ENCODE peak calls at places on chromosomes 1 and 21, in six cellular contexts. Z is hepatocyte, J is right atrium auricular region, A is SK-N-SH, Y is RWPE1, V is body of pancreas. K is an unnamed sample.

GRCh38 chr1:227934476-227935313 is 13.0 kb downstream of the WNT9A start:
- DNase-seq in A (no peak), V (peak), Z (peak), J (peak), Y (peak), K (no peak)

GRCh38 chr1:107776898-107777663 is 187.9 kb downstream of the VAV3 start:
- DNase-seq in V (no peak), A (no peak), Z (no peak), Y (no peak), J (no peak), K (no peak)

GRCh38 chr1:159996653-159997052 is 35.1 kb downstream of the PIGM start:
- DNase-seq in V (no peak), Z (no peak), A (no peak), J (no peak), Y (peak), K (peak)

GRCh38 chr1:162561616-162562451 is at the start of gene UAP1:
- DNase-seq in Y (peak), Z (no peak), A (no peak), V (peak), J (no peak), K (no peak)

GRCh38 chr1:167052389-167052788 is 37.8 kb downstream of the GPA33 start:
- DNase-seq in Y (peak), Z (peak), A (peak), V (no peak), J (no peak), K (peak)

GRCh38 chr21:31201548-31201947 is 142.5 kb downstream of the TIAM1 start:
- DNase-seq in A (no peak), Y (no peak), Z (no peak), V (peak), J (peak), K (peak)

GRCh38 chr1:28971980-28972771 is 57.8 kb downstream of the EPB41 start:
- DNase-seq in A (no peak), Z (peak), J (no peak), Y (peak), V (peak), K (peak)

GRCh38 chr21:36005018-36005417 is 55.3 kb downstream of the SETD4 start:
- DNase-seq in J (no peak), Y (no peak), Z (no peak), A (no peak), V (no peak), K (no peak)

GRCh38 chr21:38833122-38833521 is 27.4 kb downstream of the ETS2 start:
- DNase-seq in Z (no peak), J (no peak), V (no peak), A (no peak), Y (no peak), K (no peak)

GRCh38 chr1:15952317-15953258 is 23.3 kb downstream of the ZBTB17 start:
- DNase-seq in Z (peak), J (no peak), V (no peak), A (no peak), Y (peak), K (peak)

GRCh38 chr1:205775015-205775716 is at the start of gene RAB29:
- DNase-seq in V (peak), Y (peak), A (peak), Z (peak), J (peak), K (peak)

GRCh38 chr1:177849130-177849529 is 120.7 kb downstream of the SEC16B start:
- DNase-seq in V (no peak), Y (no peak), Z (no peak), J (no peak), A (no peak), K (no peak)

GRCh38 chr1:33634806-33635205 is 162.4 kb downstream of the ZSCAN20 start:
- DNase-seq in A (peak), J (no peak), V (peak), Z (peak), Y (peak), K (peak)

GRCh38 chr21:14613496-14613895 is 67.4 kb upstream of the SAMSN1 start:
- DNase-seq in J (no peak), A (no peak), Z (no peak), Y (no peak), V (no peak), K (no peak)

GRCh38 chr1:7407547-7407895 is 363.6 kb upstream of the VAMP3 start:
- DNase-seq in J (peak), V (no peak), Y (no peak), A (no peak), Z (no peak), K (no peak)

GRCh38 chr1:25566730-25567341 is 23.4 kb downstream of the LDLRAP1 start:
- DNase-seq in A (peak), Y (no peak), J (no peak), Z (peak), V (no peak), K (peak)

GRCh38 chr1:156122519-156123355 is 8.2 kb downstream of the LMNA start:
- DNase-seq in Y (no peak), A (no peak), Z (peak), J (peak), V (peak), K (peak)

GRCh38 chr1:224736619-224737352 is 120.7 kb downstream of the CNIH3 start:
- DNase-seq in J (peak), Y (no peak), A (no peak), Z (peak), V (peak), K (no peak)

GRCh38 chr1:180123463-180123936 is 31.2 kb upstream of the QSOX1 start:
- DNase-seq in J (no peak), Z (no peak), Y (peak), A (no peak), V (no peak), K (peak)

DNA sequence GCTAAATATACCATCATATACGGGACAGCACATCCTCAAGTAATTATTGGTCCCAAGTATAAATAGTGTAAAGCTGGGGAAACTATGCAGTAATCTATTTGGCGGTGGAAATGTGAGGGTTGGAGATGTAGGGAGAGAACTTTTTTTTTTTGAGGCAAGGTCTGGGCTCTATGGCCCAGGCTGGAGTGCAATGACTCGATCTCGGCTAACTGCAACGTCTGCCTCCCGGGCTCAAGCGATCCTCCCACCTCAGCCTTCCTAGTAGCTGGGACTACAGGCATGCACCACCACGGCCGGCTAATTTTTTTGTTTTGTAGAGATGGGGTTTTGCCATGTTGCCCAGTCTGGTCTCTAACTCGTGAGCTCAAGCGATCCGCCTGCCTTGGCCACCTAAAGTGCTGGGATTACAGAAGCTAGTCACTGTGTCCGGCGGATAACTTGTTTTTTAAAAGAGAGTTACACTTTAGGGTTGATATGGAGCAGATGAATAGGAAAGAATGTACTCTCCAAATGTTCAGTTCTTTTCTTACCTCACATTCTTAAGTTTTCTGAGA is 1.9 kb downstream of the IFT25 start:
- DNase-seq in J (no peak), A (no peak), V (no peak), Z (no peak), Y (no peak), K (no peak)
- H3K27ac ChIP-seq in J (no peak), A (no peak), V (no peak), Z (no peak), Y (no peak), K (no peak)

DNA sequence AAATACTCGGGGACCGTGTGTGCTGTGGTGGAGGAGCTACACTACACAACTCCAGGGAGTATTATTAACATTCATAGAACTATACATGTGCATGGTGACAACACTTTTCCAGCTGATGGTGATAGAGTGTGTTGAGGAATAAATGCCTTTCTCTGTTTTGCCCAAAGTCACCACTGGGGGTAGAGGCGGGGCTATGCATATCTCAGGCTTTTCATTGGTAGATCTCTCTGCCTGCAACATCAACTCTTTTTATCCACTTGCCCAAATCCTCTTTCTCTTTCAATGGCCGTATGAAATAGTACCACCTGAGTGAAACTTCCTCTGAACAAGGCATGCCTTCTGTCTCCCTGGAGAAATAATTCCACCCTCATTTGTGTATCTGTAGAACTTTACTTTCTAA is 107.0 kb upstream of the C8B start:
- DNase-seq in A (no peak), Z (no peak), V (no peak), J (no peak), Y (no peak), K (no peak)
- TF ChIP-seq CTCF in A (peak), Z (no peak), V (no peak), J (no peak), Y (no peak), K (no peak)

DNA sequence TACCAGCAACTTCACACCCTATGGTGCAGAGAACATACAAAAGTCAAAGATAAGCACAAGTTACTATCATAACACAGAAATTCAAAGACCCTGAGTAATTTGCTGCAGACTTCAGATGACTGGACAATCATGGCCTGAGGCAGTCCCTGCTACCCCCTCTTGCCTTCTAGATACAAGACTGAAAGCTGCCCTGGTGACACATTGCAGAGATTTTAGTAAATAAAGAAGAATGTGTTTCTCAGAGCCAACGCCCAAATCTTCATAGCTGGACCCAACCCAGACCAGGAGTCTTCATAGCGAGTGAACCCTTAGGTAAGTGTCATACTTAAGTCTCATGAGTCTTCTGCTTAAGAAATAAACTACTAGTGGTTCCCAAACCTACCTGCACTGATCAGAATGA is 886 bp downstream of the PDZK1 start:
- DNase-seq in Y (peak), A (no peak), Z (peak), V (no peak), J (no peak), K (no peak)
- H3K27ac ChIP-seq in Y (no peak), A (no peak), Z (peak), V (peak), J (no peak), K (no peak)

DNA sequence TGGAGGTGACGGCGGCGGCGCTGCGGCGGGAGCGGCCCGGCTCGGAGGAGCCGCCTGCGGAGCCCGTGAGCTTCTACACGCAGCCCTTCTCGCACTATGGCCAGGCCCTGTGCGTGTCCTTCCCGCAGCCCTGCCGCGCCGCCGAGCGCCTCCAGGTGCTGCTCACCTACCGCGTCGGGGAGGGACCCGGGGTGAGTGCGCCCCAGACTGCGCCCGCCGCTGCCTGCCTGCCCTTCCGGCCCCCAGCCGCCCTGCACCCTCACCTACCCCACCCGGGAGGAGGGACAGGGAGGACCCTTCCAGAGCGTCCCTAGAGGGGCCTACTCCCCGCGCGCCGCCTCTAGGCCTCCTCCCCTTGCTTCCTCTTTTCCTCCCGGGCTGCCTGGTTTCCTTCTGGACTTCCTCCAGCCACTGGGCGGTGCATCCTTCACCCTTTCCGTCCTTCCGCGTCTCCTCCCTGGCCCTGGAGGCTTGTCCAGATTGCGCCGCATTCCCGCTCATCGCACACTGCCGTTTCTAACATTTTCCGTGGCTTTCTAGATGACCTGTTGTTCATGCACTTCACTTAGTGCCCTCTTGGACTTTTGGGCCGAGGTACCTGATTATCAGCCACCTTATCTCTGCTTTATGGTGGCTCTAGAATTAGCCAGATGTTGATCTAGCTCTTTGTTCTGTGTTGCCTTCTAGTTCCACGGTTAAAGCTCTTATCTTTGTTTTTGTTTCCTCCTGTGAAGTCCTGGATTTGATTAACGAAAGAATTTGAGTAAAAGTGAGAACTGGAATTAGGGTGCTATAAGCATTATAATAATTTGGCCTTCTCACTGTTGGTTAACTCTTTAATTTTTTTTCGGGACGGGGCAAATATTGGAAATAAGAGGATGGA is 716 bp downstream of the RNPEP start:
- DNase-seq in Y (peak), A (peak), J (peak), V (peak), Z (peak), K (peak)
- TF ChIP-seq CTCF in Y (peak), A (peak), J (peak), V (peak), Z (peak), K (peak)

K was measured in cardiac muscle cell.